ENCODE peak calls at places on chromosomes 3 and 15, in nine cellular contexts. Q, D, J, O, P, L, N, H and Z are unnamed samples.
A peak's percentile ranks its signal among the peaks of the same experiment; 100 is the strongest.

GRCh38 chr3:123790254-123791072 is 93.7 kb downstream of the MYLK start:
- DNase-seq in H (no peak), P (no peak), J (no peak), D (peak; percentile 34), Q (no peak), N (no peak), O (no peak), L (no peak), Z (no peak)

GRCh38 chr15:39934415-39935044 is 615 bp downstream of the EIF2AK4 start:
- DNase-seq in Q (no peak), D (no peak), P (no peak), J (peak; percentile 41), O (no peak), L (peak; percentile 19), N (no peak), H (no peak), Z (no peak)

GRCh38 chr3:73461582-73461981 is 163.2 kb downstream of the PDZRN3 start:
- DNase-seq in P (no peak), N (peak; percentile 42), O (no peak), L (no peak), Q (no peak), D (no peak), J (peak; percentile 69), H (no peak), Z (no peak)

GRCh38 chr3:171374661-171375285 is 85.4 kb downstream of the TNIK start:
- DNase-seq in H (peak; percentile 85), D (no peak), N (no peak), J (peak; percentile 98), Q (no peak), O (no peak), L (peak; percentile 53), P (no peak), Z (no peak)

GRCh38 chr3:195905970-195906864 is 2.1 kb downstream of the TNK2 start:
- DNase-seq in L (peak; percentile 73), O (no peak), N (no peak), P (no peak), J (no peak), Q (no peak), D (peak; percentile 83), H (peak; percentile 75), Z (peak; percentile 50)

GRCh38 chr15:33968224-33968623 is at the start of gene CHRM5:
- DNase-seq in J (no peak), N (no peak), H (no peak), Q (no peak), D (no peak), L (no peak), O (no peak), P (no peak), Z (no peak)

GRCh38 chr3:12875857-12876451 is 34.6 kb upstream of the RPL32 start:
- DNase-seq in J (no peak), P (no peak), H (no peak), L (no peak), O (peak; percentile 30), Q (no peak), D (peak; percentile 17), N (peak; percentile 45), Z (no peak)

GRCh38 chr3:126370606-126371005 is 13.4 kb upstream of the KLF15 start:
- DNase-seq in Q (no peak), O (no peak), P (no peak), L (no peak), J (no peak), D (no peak), H (no peak), N (no peak), Z (no peak)

GRCh38 chr15:79933245-79933644 is 36.4 kb upstream of the MTHFS start:
- DNase-seq in Q (no peak), L (no peak), D (peak; percentile 65), N (no peak), J (peak; percentile 47), O (no peak), H (no peak), P (no peak), Z (no peak)

GRCh38 chr15:56894601-56895000 is 23.8 kb upstream of the TCF12 start:
- DNase-seq in J (no peak), P (no peak), O (no peak), D (no peak), H (no peak), L (no peak), N (no peak), Q (no peak), Z (no peak)

GRCh38 chr3:77324115-77324514 is 284.2 kb downstream of the ROBO2 start:
- DNase-seq in Q (no peak), J (no peak), P (no peak), D (peak; percentile 26), H (no peak), O (no peak), L (no peak), N (no peak), Z (no peak)

GRCh38 chr15:60009124-60009523 is 5.0 kb downstream of the FOXB1 start:
- DNase-seq in D (no peak), P (no peak), Q (no peak), L (no peak), H (no peak), J (no peak), O (no peak), N (no peak), Z (no peak)

GRCh38 chr3:108346301-108346989 is 50.1 kb downstream of the HHLA2 start:
- DNase-seq in L (no peak), P (no peak), J (peak; percentile 44), N (no peak), D (no peak), O (no peak), H (no peak), Q (no peak), Z (no peak)

GRCh38 chr3:30578479-30578878 is 27.9 kb upstream of the TGFBR2 start:
- DNase-seq in J (peak; percentile 89), O (no peak), D (peak; percentile 85), P (no peak), Q (no peak), N (no peak), H (peak; percentile 93), L (peak; percentile 49), Z (no peak)